ENCODE peak calls at places on chromosomes 7 and 10, in five cellular contexts. E, A, F, Q and B are unnamed samples. For H3K4me1, the result is how much of the 10 kb centered on the place peaks cover.

GRCh38 chr10:114389429-114389828 is 14.9 kb downstream of the AFAP1L2 start:
- DNase-seq in E (no peak), A (no peak), F (no peak), Q (no peak), B (no peak)

GRCh38 chr7:104106106-104106505 is 101.7 kb downstream of the ORC5 start:
- DNase-seq in E (no peak), A (no peak), F (no peak), Q (no peak), B (no peak)

GRCh38 chr7:139561-140243 is 52.7 kb upstream of the FAM20C start:
- DNase-seq in E (no peak), A (no peak), F (no peak), Q (no peak), B (no peak)

GRCh38 chr7:155214328-155214986 is 83.2 kb upstream of the INSIG1 start:
- DNase-seq in E (no peak), A (no peak), F (no peak), Q (no peak), B (peak)

GRCh38 chr10:35368485-35369048 is 32.3 kb downstream of the CCNY start:
- DNase-seq in E (no peak), A (no peak), F (no peak), Q (no peak), B (no peak)

GRCh38 chr10:91284486-91285090 is 64.1 kb downstream of the PCGF5 start:
- DNase-seq in E (no peak), A (no peak), F (no peak), Q (no peak), B (no peak)

GRCh38 chr7:67359900-67360299 is 363.3 kb downstream of the TYW1 start:
- DNase-seq in E (no peak), A (peak), F (no peak), Q (no peak), B (no peak)

GRCh38 chr7:50497068-50497642 is 47.0 kb upstream of the FIGNL1 start:
- DNase-seq in E (peak), A (no peak), F (no peak), Q (no peak), B (no peak)

GRCh38 chr10:132325969-132326889 is 5.8 kb upstream of the LRRC27 start:
- DNase-seq in E (no peak), A (no peak), F (no peak), Q (no peak), B (no peak)

GRCh38 chr7:64045301-64046040 is at the start of gene ZNF727:
- DNase-seq in E (peak), A (peak), F (no peak), Q (no peak), B (no peak)

GRCh38 chr7:149050941-149051340 is 22.6 kb upstream of the PDIA4 start:
- DNase-seq in E (no peak), A (no peak), F (no peak), Q (no peak), B (no peak)

GRCh38 chr7:45617166-45617565 is 43.0 kb downstream of the ADCY1 start:
- DNase-seq in E (no peak), A (no peak), F (no peak), Q (no peak), B (no peak)

GRCh38 chr7:37832194-37832593 is 16.2 kb upstream of the NME8 start:
- DNase-seq in E (peak), A (peak), F (no peak), Q (no peak), B (peak)

GRCh38 chr10:32057041-32057372 is 782 bp upstream of the KIF5B start:
- DNase-seq in E (no peak), A (no peak), F (no peak), Q (no peak), B (no peak)

GRCh38 chr7:3942778-3943177 is 641.7 kb downstream of the SDK1 start:
- DNase-seq in E (no peak), A (no peak), F (no peak), Q (no peak), B (no peak)

GRCh38 chr7:80134536-80135305 is at the start of gene GNAI1:
- DNase-seq in E (peak), A (peak), F (no peak), Q (peak), B (no peak)

GRCh38 chr10:75773139-75773801 is 341.8 kb downstream of the LRMDA start:
- DNase-seq in E (no peak), A (no peak), F (no peak), Q (no peak), B (no peak)

GRCh38 chr7:45178241-45179225 is 20.9 kb downstream of the RAMP3 start:
- DNase-seq in E (no peak), A (no peak), F (no peak), Q (no peak), B (peak)

GRCh38 chr7:70432567-70433001 is 699.4 kb upstream of the GALNT17 start:
- DNase-seq in E (no peak), A (no peak), F (no peak), Q (no peak), B (no peak)

GRCh38 chr7:102874166-102874829 is 38.5 kb upstream of the LRRC17 start:
- DNase-seq in E (no peak), A (no peak), F (no peak), Q (no peak), B (no peak)
- TF ChIP-seq POLR2A in E (no peak), A (no peak), F (no peak), Q (no peak), B (no peak)

DNA sequence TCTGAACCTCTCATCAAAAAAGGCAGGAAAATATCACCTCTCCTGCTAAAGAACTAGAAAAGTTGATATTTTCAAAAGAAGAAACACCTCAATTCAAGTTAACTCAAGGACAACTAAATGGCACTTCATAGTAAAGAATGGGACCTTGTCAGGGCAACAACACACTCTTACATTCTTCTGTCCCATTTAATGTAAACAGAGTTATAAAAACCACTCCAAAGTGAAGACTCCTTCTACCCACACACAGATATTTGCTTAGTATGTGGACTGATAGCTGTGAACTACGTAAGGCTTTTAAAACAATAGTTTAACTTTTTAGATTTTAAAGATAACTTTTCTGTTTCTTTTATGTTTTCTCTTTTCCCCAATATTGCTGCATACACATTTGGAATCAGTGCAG is 118.3 kb downstream of the ZNF37A start:
- DNase-seq in E (no peak), A (no peak), F (no peak), Q (no peak), B (no peak)
- TF ChIP-seq CTCF in E (no peak), A (no peak), F (no peak), Q (no peak), B (no peak)

DNA sequence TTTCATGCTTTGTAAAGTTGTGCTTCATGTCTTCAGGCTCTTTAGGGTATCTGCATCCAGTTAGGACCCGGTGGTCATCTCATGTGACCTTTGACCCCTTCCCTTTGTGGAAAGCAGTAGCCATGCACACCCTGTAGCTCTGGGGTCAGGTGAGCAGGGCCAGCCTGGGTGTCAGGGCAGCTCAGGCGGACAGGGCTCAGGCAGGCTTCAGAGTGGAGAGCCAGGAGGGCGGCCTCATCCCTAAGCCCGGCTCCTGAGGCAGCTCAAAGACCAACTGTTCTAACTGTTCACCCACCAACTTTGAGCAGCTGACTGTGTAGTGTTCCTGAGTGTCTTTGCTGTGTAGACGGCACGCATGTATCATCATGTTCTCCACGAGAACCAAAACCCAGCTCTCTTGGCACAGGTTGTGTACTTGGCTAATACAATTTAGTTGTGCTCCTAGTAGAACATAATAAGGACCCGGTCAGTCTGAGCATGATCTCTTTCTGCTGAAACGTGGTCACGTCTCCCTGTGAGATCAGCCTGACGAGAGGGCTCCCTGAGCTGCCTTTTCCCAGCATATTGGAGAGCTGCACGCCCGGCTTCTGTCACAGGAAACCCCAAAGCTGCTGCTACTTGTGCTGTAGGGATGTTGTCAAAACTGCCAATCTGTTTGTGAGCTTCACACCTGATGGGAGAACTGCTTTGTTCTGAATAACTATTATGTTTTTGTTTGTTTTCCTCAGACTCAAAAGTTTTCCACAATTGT is 30.0 kb downstream of the EEPD1 start:
- DNase-seq in E (no peak), A (no peak), F (no peak), Q (no peak), B (no peak)
- H3K4me1 ChIP-seq in E (under half), A (under half), F (under half), Q (under half), B (under half)

DNA sequence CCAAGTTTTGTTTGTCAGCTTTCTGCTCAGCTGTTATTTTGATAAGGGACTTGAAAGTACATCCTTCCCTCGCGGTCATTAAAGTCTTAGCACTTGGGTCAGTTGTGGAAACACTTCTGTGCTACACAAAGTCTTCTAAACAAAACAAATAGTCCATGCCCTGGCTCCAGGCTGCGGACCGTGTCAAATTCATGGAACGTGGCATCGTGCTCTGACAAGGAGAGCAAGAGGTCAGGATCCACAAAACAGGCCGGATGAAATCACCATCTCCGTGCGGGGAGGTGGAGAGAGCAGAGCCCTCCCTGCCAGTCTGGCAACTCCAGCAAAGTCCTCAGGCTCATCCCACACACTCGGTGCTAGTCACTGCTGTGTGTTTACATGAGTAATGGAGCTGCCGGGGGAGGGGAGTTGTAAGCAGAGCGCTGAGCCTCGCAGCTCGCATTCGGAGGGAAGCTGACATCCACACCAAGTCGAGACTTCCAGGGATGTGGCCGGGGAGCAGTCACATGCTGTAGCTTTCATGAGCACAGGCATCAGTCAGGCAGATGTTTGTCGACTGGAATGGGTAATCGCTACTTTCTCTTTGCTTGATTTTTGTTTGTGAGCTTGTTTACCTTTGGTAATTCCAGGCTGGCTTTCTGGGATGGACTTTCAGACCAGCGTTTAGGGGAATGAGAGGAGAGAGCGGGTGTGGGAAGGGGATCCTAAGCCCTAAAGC is 147.6 kb downstream of the ARID5B start:
- DNase-seq in E (peak), A (peak), F (peak), Q (peak), B (peak)
- TF ChIP-seq POLR2A in E (peak), A (peak), F (peak), Q (no peak), B (peak)

GRCh38 chr10:11358046-11358445 is 253.4 kb downstream of the USP6NL start:
- DNase-seq in E (no peak), A (no peak), F (no peak), Q (no peak), B (no peak)

GRCh38 chr10:11359849-11360248 is 251.6 kb downstream of the USP6NL start:
- DNase-seq in E (no peak), A (no peak), F (no peak), Q (no peak), B (no peak)

GRCh38 chr10:11358923-11359560 is 252.4 kb downstream of the USP6NL start:
- DNase-seq in E (no peak), A (no peak), F (no peak), Q (no peak), B (no peak)

GRCh38 chr10:11355625-11356024 is 255.8 kb downstream of the USP6NL start:
- DNase-seq in E (no peak), A (no peak), F (no peak), Q (no peak), B (no peak)

GRCh38 chr10:11357361-11357760 is 254.1 kb downstream of the USP6NL start:
- DNase-seq in E (no peak), A (no peak), F (no peak), Q (no peak), B (no peak)
- TF ChIP-seq CTCF in E (no peak), A (no peak), F (no peak), Q (no peak), B (no peak)